ENCODE peak calls at places on chromosome 3, in six cellular contexts. O is left lobe of liver; X is activated naive CD4-positive, alpha-beta T cell; M is neural crest cell; P is NCI-H2171; S is IMR-90. I is an unnamed sample.

GRCh38 chr3:133667118-133667517 is 5.4 kb upstream of the TOPBP1 start:
- DNase-seq in P (no peak), X (no peak), M (no peak), O (no peak), S (no peak), I (no peak)

GRCh38 chr3:32181370-32181769 is 57.1 kb upstream of the CMTM8 start:
- DNase-seq in O (no peak), M (no peak), X (no peak), P (no peak), S (no peak), I (no peak)

GRCh38 chr3:126948980-126949535 is 33.9 kb upstream of the PLXNA1 start:
- DNase-seq in S (no peak), X (no peak), P (no peak), M (no peak), O (no peak), I (no peak)

GRCh38 chr3:120227710-120228347 is 57.2 kb downstream of the GPR156 start:
- DNase-seq in P (no peak), M (no peak), S (no peak), O (no peak), X (no peak), I (no peak)

GRCh38 chr3:107752202-107752990 is 229.6 kb downstream of the BBX start:
- DNase-seq in S (peak), O (no peak), P (no peak), M (no peak), X (no peak), I (no peak)

GRCh38 chr3:127174715-127175140 is 18.2 kb upstream of the PRR23E start:
- DNase-seq in O (no peak), M (no peak), S (no peak), P (no peak), X (no peak), I (no peak)

GRCh38 chr3:177459397-177459796 is 262.1 kb upstream of the TBL1XR1 start:
- DNase-seq in M (no peak), X (no peak), P (no peak), S (peak), O (no peak), I (no peak)

GRCh38 chr3:67362686-67363085 is 291.7 kb downstream of the SUCLG2 start:
- DNase-seq in P (no peak), S (peak), M (no peak), X (no peak), O (no peak), I (no peak)

GRCh38 chr3:22704571-22705354 is 498.4 kb upstream of the UBE2E2 start:
- DNase-seq in M (no peak), O (no peak), P (no peak), S (no peak), X (no peak), I (no peak)